ENCODE peak calls at places on chromosomes 3 and 15, in seven cellular contexts. One of them, this sample, is unnamed.

GRCh38 chr15:58269455-58270414 is 131.6 kb downstream of the AQP9 start:
- ATAC-seq in CD4-positive, CD25-positive, alpha-beta regulatory T cell: peak
- ATAC-seq in memory B cell: no peak
- ATAC-seq in activated T-helper 17 cell treated with anti-CD3 and anti-CD28 coated beads, Interleukin-2, amount 50 U/mL, for 72 hours: peak
- ATAC-seq in activated T-cell treated with anti-CD3 and anti-CD28 coated beads, Interleukin-2, amount 50 U/mL, for 72 hours: peak
- ATAC-seq in mucosa of descending colon: peak
- ATAC-seq in heart right ventricle: peak
- ATAC-seq in this sample: peak

GRCh38 chr3:122183893-122184590 is 574 bp downstream of the CASR start:
- ATAC-seq in CD4-positive, CD25-positive, alpha-beta regulatory T cell: no peak
- ATAC-seq in memory B cell: peak
- ATAC-seq in activated T-helper 17 cell treated with anti-CD3 and anti-CD28 coated beads, Interleukin-2, amount 50 U/mL, for 72 hours: peak
- ATAC-seq in activated T-cell treated with anti-CD3 and anti-CD28 coated beads, Interleukin-2, amount 50 U/mL, for 72 hours: peak
- ATAC-seq in mucosa of descending colon: no peak
- ATAC-seq in heart right ventricle: no peak
- ATAC-seq in this sample: peak

GRCh38 chr3:112114558-112115160 is 18.4 kb downstream of the GCSAM start:
- ATAC-seq in CD4-positive, CD25-positive, alpha-beta regulatory T cell: no peak
- ATAC-seq in memory B cell: no peak
- ATAC-seq in activated T-helper 17 cell treated with anti-CD3 and anti-CD28 coated beads, Interleukin-2, amount 50 U/mL, for 72 hours: no peak
- ATAC-seq in activated T-cell treated with anti-CD3 and anti-CD28 coated beads, Interleukin-2, amount 50 U/mL, for 72 hours: no peak
- ATAC-seq in mucosa of descending colon: no peak
- ATAC-seq in heart right ventricle: no peak
- ATAC-seq in this sample: no peak

GRCh38 chr15:28903555-28903954 is 17.8 kb downstream of the APBA2 start:
- ATAC-seq in CD4-positive, CD25-positive, alpha-beta regulatory T cell: no peak
- ATAC-seq in memory B cell: no peak
- ATAC-seq in activated T-helper 17 cell treated with anti-CD3 and anti-CD28 coated beads, Interleukin-2, amount 50 U/mL, for 72 hours: no peak
- ATAC-seq in activated T-cell treated with anti-CD3 and anti-CD28 coated beads, Interleukin-2, amount 50 U/mL, for 72 hours: no peak
- ATAC-seq in mucosa of descending colon: no peak
- ATAC-seq in heart right ventricle: no peak
- ATAC-seq in this sample: no peak

GRCh38 chr15:28098766-28099554 is at the start of gene OCA2:
- ATAC-seq in CD4-positive, CD25-positive, alpha-beta regulatory T cell: no peak
- ATAC-seq in memory B cell: peak
- ATAC-seq in activated T-helper 17 cell treated with anti-CD3 and anti-CD28 coated beads, Interleukin-2, amount 50 U/mL, for 72 hours: no peak
- ATAC-seq in activated T-cell treated with anti-CD3 and anti-CD28 coated beads, Interleukin-2, amount 50 U/mL, for 72 hours: peak
- ATAC-seq in mucosa of descending colon: peak
- ATAC-seq in heart right ventricle: peak
- ATAC-seq in this sample: peak

GRCh38 chr3:50174947-50175524 is 16.4 kb upstream of the GNAT1 start:
- ATAC-seq in CD4-positive, CD25-positive, alpha-beta regulatory T cell: no peak
- ATAC-seq in memory B cell: no peak
- ATAC-seq in activated T-helper 17 cell treated with anti-CD3 and anti-CD28 coated beads, Interleukin-2, amount 50 U/mL, for 72 hours: no peak
- ATAC-seq in activated T-cell treated with anti-CD3 and anti-CD28 coated beads, Interleukin-2, amount 50 U/mL, for 72 hours: no peak
- ATAC-seq in mucosa of descending colon: no peak
- ATAC-seq in heart right ventricle: no peak
- ATAC-seq in this sample: no peak

GRCh38 chr15:63019539-63020109 is 22.9 kb upstream of the TPM1 start:
- ATAC-seq in CD4-positive, CD25-positive, alpha-beta regulatory T cell: no peak
- ATAC-seq in memory B cell: no peak
- ATAC-seq in activated T-helper 17 cell treated with anti-CD3 and anti-CD28 coated beads, Interleukin-2, amount 50 U/mL, for 72 hours: no peak
- ATAC-seq in activated T-cell treated with anti-CD3 and anti-CD28 coated beads, Interleukin-2, amount 50 U/mL, for 72 hours: no peak
- ATAC-seq in mucosa of descending colon: peak
- ATAC-seq in heart right ventricle: no peak
- ATAC-seq in this sample: peak

GRCh38 chr3:171791695-171792082 is 18.6 kb downstream of the PLD1 start:
- ATAC-seq in CD4-positive, CD25-positive, alpha-beta regulatory T cell: no peak
- ATAC-seq in memory B cell: no peak
- ATAC-seq in activated T-helper 17 cell treated with anti-CD3 and anti-CD28 coated beads, Interleukin-2, amount 50 U/mL, for 72 hours: no peak
- ATAC-seq in activated T-cell treated with anti-CD3 and anti-CD28 coated beads, Interleukin-2, amount 50 U/mL, for 72 hours: no peak
- ATAC-seq in mucosa of descending colon: peak
- ATAC-seq in heart right ventricle: peak
- ATAC-seq in this sample: peak

GRCh38 chr3:111151438-111151837 is 79.8 kb downstream of the NECTIN3 start:
- ATAC-seq in CD4-positive, CD25-positive, alpha-beta regulatory T cell: no peak
- ATAC-seq in memory B cell: no peak
- ATAC-seq in activated T-helper 17 cell treated with anti-CD3 and anti-CD28 coated beads, Interleukin-2, amount 50 U/mL, for 72 hours: no peak
- ATAC-seq in activated T-cell treated with anti-CD3 and anti-CD28 coated beads, Interleukin-2, amount 50 U/mL, for 72 hours: no peak
- ATAC-seq in mucosa of descending colon: no peak
- ATAC-seq in heart right ventricle: no peak
- ATAC-seq in this sample: no peak

GRCh38 chr3:33146791-33147445 is 33.1 kb downstream of the CRTAP start:
- ATAC-seq in CD4-positive, CD25-positive, alpha-beta regulatory T cell: no peak
- ATAC-seq in memory B cell: no peak
- ATAC-seq in activated T-helper 17 cell treated with anti-CD3 and anti-CD28 coated beads, Interleukin-2, amount 50 U/mL, for 72 hours: no peak
- ATAC-seq in activated T-cell treated with anti-CD3 and anti-CD28 coated beads, Interleukin-2, amount 50 U/mL, for 72 hours: no peak
- ATAC-seq in mucosa of descending colon: no peak
- ATAC-seq in heart right ventricle: peak
- ATAC-seq in this sample: no peak

GRCh38 chr3:172057059-172057458 is 17.7 kb downstream of the FNDC3B start:
- ATAC-seq in CD4-positive, CD25-positive, alpha-beta regulatory T cell: peak
- ATAC-seq in memory B cell: no peak
- ATAC-seq in activated T-helper 17 cell treated with anti-CD3 and anti-CD28 coated beads, Interleukin-2, amount 50 U/mL, for 72 hours: no peak
- ATAC-seq in activated T-cell treated with anti-CD3 and anti-CD28 coated beads, Interleukin-2, amount 50 U/mL, for 72 hours: no peak
- ATAC-seq in mucosa of descending colon: no peak
- ATAC-seq in heart right ventricle: no peak
- ATAC-seq in this sample: no peak

GRCh38 chr3:197281849-197282248 is 16.6 kb downstream of the DLG1 start:
- ATAC-seq in CD4-positive, CD25-positive, alpha-beta regulatory T cell: no peak
- ATAC-seq in memory B cell: no peak
- ATAC-seq in activated T-helper 17 cell treated with anti-CD3 and anti-CD28 coated beads, Interleukin-2, amount 50 U/mL, for 72 hours: peak
- ATAC-seq in activated T-cell treated with anti-CD3 and anti-CD28 coated beads, Interleukin-2, amount 50 U/mL, for 72 hours: no peak
- ATAC-seq in mucosa of descending colon: no peak
- ATAC-seq in heart right ventricle: no peak
- ATAC-seq in this sample: no peak

GRCh38 chr3:73772599-73772998 is 147.9 kb upstream of the PDZRN3 start:
- ATAC-seq in CD4-positive, CD25-positive, alpha-beta regulatory T cell: no peak
- ATAC-seq in memory B cell: no peak
- ATAC-seq in activated T-helper 17 cell treated with anti-CD3 and anti-CD28 coated beads, Interleukin-2, amount 50 U/mL, for 72 hours: no peak
- ATAC-seq in activated T-cell treated with anti-CD3 and anti-CD28 coated beads, Interleukin-2, amount 50 U/mL, for 72 hours: no peak
- ATAC-seq in mucosa of descending colon: no peak
- ATAC-seq in heart right ventricle: no peak
- ATAC-seq in this sample: no peak

GRCh38 chr3:134769469-134769868 is 25.6 kb upstream of the EPHB1 start:
- ATAC-seq in CD4-positive, CD25-positive, alpha-beta regulatory T cell: no peak
- ATAC-seq in memory B cell: no peak
- ATAC-seq in activated T-helper 17 cell treated with anti-CD3 and anti-CD28 coated beads, Interleukin-2, amount 50 U/mL, for 72 hours: no peak
- ATAC-seq in activated T-cell treated with anti-CD3 and anti-CD28 coated beads, Interleukin-2, amount 50 U/mL, for 72 hours: no peak
- ATAC-seq in mucosa of descending colon: no peak
- ATAC-seq in heart right ventricle: no peak
- ATAC-seq in this sample: no peak

GRCh38 chr3:74614133-74614967 is at the start of gene CNTN3:
- ATAC-seq in CD4-positive, CD25-positive, alpha-beta regulatory T cell: no peak
- ATAC-seq in memory B cell: no peak
- ATAC-seq in activated T-helper 17 cell treated with anti-CD3 and anti-CD28 coated beads, Interleukin-2, amount 50 U/mL, for 72 hours: no peak
- ATAC-seq in activated T-cell treated with anti-CD3 and anti-CD28 coated beads, Interleukin-2, amount 50 U/mL, for 72 hours: no peak
- ATAC-seq in mucosa of descending colon: peak
- ATAC-seq in heart right ventricle: peak
- ATAC-seq in this sample: no peak

GRCh38 chr3:114714957-114715356 is 421.1 kb downstream of the TIGIT start:
- ATAC-seq in CD4-positive, CD25-positive, alpha-beta regulatory T cell: no peak
- ATAC-seq in memory B cell: no peak
- ATAC-seq in activated T-helper 17 cell treated with anti-CD3 and anti-CD28 coated beads, Interleukin-2, amount 50 U/mL, for 72 hours: no peak
- ATAC-seq in activated T-cell treated with anti-CD3 and anti-CD28 coated beads, Interleukin-2, amount 50 U/mL, for 72 hours: no peak
- ATAC-seq in mucosa of descending colon: peak
- ATAC-seq in heart right ventricle: no peak
- ATAC-seq in this sample: no peak

GRCh38 chr3:138938056-138938876 is 8.7 kb downstream of the FOXL2 start:
- ATAC-seq in CD4-positive, CD25-positive, alpha-beta regulatory T cell: no peak
- ATAC-seq in memory B cell: no peak
- ATAC-seq in activated T-helper 17 cell treated with anti-CD3 and anti-CD28 coated beads, Interleukin-2, amount 50 U/mL, for 72 hours: peak
- ATAC-seq in activated T-cell treated with anti-CD3 and anti-CD28 coated beads, Interleukin-2, amount 50 U/mL, for 72 hours: peak
- ATAC-seq in mucosa of descending colon: no peak
- ATAC-seq in heart right ventricle: no peak
- ATAC-seq in this sample: no peak

GRCh38 chr3:113541519-113541918 is 9.2 kb downstream of the SIDT1 start:
- ATAC-seq in CD4-positive, CD25-positive, alpha-beta regulatory T cell: no peak
- ATAC-seq in memory B cell: no peak
- ATAC-seq in activated T-helper 17 cell treated with anti-CD3 and anti-CD28 coated beads, Interleukin-2, amount 50 U/mL, for 72 hours: no peak
- ATAC-seq in activated T-cell treated with anti-CD3 and anti-CD28 coated beads, Interleukin-2, amount 50 U/mL, for 72 hours: no peak
- ATAC-seq in mucosa of descending colon: no peak
- ATAC-seq in heart right ventricle: no peak
- ATAC-seq in this sample: no peak

GRCh38 chr3:133885241-133885711 is 10.4 kb downstream of the RAB6B start:
- ATAC-seq in CD4-positive, CD25-positive, alpha-beta regulatory T cell: no peak
- ATAC-seq in memory B cell: no peak
- ATAC-seq in activated T-helper 17 cell treated with anti-CD3 and anti-CD28 coated beads, Interleukin-2, amount 50 U/mL, for 72 hours: no peak
- ATAC-seq in activated T-cell treated with anti-CD3 and anti-CD28 coated beads, Interleukin-2, amount 50 U/mL, for 72 hours: no peak
- ATAC-seq in mucosa of descending colon: no peak
- ATAC-seq in heart right ventricle: no peak
- ATAC-seq in this sample: no peak

GRCh38 chr3:151117044-151117443 is 31.6 kb downstream of the MED12L start:
- ATAC-seq in CD4-positive, CD25-positive, alpha-beta regulatory T cell: no peak
- ATAC-seq in memory B cell: no peak
- ATAC-seq in activated T-helper 17 cell treated with anti-CD3 and anti-CD28 coated beads, Interleukin-2, amount 50 U/mL, for 72 hours: no peak
- ATAC-seq in activated T-cell treated with anti-CD3 and anti-CD28 coated beads, Interleukin-2, amount 50 U/mL, for 72 hours: no peak
- ATAC-seq in mucosa of descending colon: no peak
- ATAC-seq in heart right ventricle: no peak
- ATAC-seq in this sample: no peak

GRCh38 chr15:81312790-81313543 is 11.0 kb downstream of the STARD5 start:
- ATAC-seq in CD4-positive, CD25-positive, alpha-beta regulatory T cell: no peak
- ATAC-seq in memory B cell: no peak
- ATAC-seq in activated T-helper 17 cell treated with anti-CD3 and anti-CD28 coated beads, Interleukin-2, amount 50 U/mL, for 72 hours: no peak
- ATAC-seq in activated T-cell treated with anti-CD3 and anti-CD28 coated beads, Interleukin-2, amount 50 U/mL, for 72 hours: no peak
- ATAC-seq in mucosa of descending colon: peak
- ATAC-seq in heart right ventricle: peak
- ATAC-seq in this sample: peak

GRCh38 chr3:55858727-55859126 is 371.6 kb upstream of the WNT5A start:
- ATAC-seq in CD4-positive, CD25-positive, alpha-beta regulatory T cell: no peak
- ATAC-seq in memory B cell: no peak
- ATAC-seq in activated T-helper 17 cell treated with anti-CD3 and anti-CD28 coated beads, Interleukin-2, amount 50 U/mL, for 72 hours: no peak
- ATAC-seq in activated T-cell treated with anti-CD3 and anti-CD28 coated beads, Interleukin-2, amount 50 U/mL, for 72 hours: no peak
- ATAC-seq in mucosa of descending colon: no peak
- ATAC-seq in heart right ventricle: no peak
- ATAC-seq in this sample: no peak

GRCh38 chr3:32200991-32201758 is 37.3 kb upstream of the CMTM8 start:
- ATAC-seq in CD4-positive, CD25-positive, alpha-beta regulatory T cell: no peak
- ATAC-seq in memory B cell: no peak
- ATAC-seq in activated T-helper 17 cell treated with anti-CD3 and anti-CD28 coated beads, Interleukin-2, amount 50 U/mL, for 72 hours: no peak
- ATAC-seq in activated T-cell treated with anti-CD3 and anti-CD28 coated beads, Interleukin-2, amount 50 U/mL, for 72 hours: no peak
- ATAC-seq in mucosa of descending colon: no peak
- ATAC-seq in heart right ventricle: peak
- ATAC-seq in this sample: no peak

GRCh38 chr15:47819158-47819557 is 101.9 kb downstream of the SEMA6D start:
- ATAC-seq in CD4-positive, CD25-positive, alpha-beta regulatory T cell: no peak
- ATAC-seq in memory B cell: no peak
- ATAC-seq in activated T-helper 17 cell treated with anti-CD3 and anti-CD28 coated beads, Interleukin-2, amount 50 U/mL, for 72 hours: no peak
- ATAC-seq in activated T-cell treated with anti-CD3 and anti-CD28 coated beads, Interleukin-2, amount 50 U/mL, for 72 hours: no peak
- ATAC-seq in mucosa of descending colon: no peak
- ATAC-seq in heart right ventricle: no peak
- ATAC-seq in this sample: no peak

GRCh38 chr3:12484983-12485327 is 675 bp downstream of the TSEN2 start:
- ATAC-seq in CD4-positive, CD25-positive, alpha-beta regulatory T cell: no peak
- ATAC-seq in memory B cell: no peak
- ATAC-seq in activated T-helper 17 cell treated with anti-CD3 and anti-CD28 coated beads, Interleukin-2, amount 50 U/mL, for 72 hours: no peak
- ATAC-seq in activated T-cell treated with anti-CD3 and anti-CD28 coated beads, Interleukin-2, amount 50 U/mL, for 72 hours: no peak
- ATAC-seq in mucosa of descending colon: no peak
- ATAC-seq in heart right ventricle: no peak
- ATAC-seq in this sample: peak